ENCODE peak calls at places on chromosome 5, in nine cellular contexts. R is body of pancreas, V is adrenal gland, U is tibial nerve, G is spleen, I is K562, Q is breast epithelium, S is A549, J is IMR-90. K is an unnamed sample.
A peak's percentile ranks its signal among the peaks of the same experiment; 100 is the strongest.

GRCh38 chr5:135444360-135444759 is 2.8 kb downstream of the DCANP1 start:
- DNase-seq in Q (no peak), I (no peak), U (no peak), J (no peak), R (no peak), S (no peak), V (no peak), G (peak; percentile 66), K (no peak)

GRCh38 chr5:179432547-179432946 is 87.3 kb upstream of the ADAMTS2 start:
- DNase-seq in S (no peak), U (no peak), I (no peak), V (no peak), Q (no peak), G (no peak), J (no peak), R (no peak), K (no peak)

GRCh38 chr5:177077335-177077734 is 9.4 kb upstream of the FGFR4 start:
- DNase-seq in S (no peak), Q (no peak), U (no peak), J (no peak), R (no peak), V (no peak), G (no peak), I (no peak), K (no peak)

GRCh38 chr5:98933446-98934072 is 4.8 kb upstream of the CHD1 start:
- DNase-seq in I (no peak), S (no peak), G (no peak), J (no peak), U (no peak), Q (no peak), R (no peak), V (no peak), K (no peak)

GRCh38 chr5:16936150-16937022 is at the start of gene MYO10:
- DNase-seq in Q (peak; percentile 57), U (peak; percentile 70), R (peak; percentile 88), S (peak; percentile 83), I (peak; percentile 87), V (peak; percentile 73), G (peak; percentile 91), J (peak; percentile 80), K (peak; percentile 62)

GRCh38 chr5:77630246-77631165 is 8.0 kb downstream of the OTP start:
- DNase-seq in S (peak; percentile 83), R (peak; percentile 60), Q (no peak), V (peak; percentile 38), U (no peak), I (no peak), J (no peak), G (peak; percentile 87), K (no peak)

GRCh38 chr5:32193591-32193990 is 19.5 kb upstream of the GOLPH3 start:
- DNase-seq in R (peak; percentile 93), G (peak; percentile 66), V (peak; percentile 88), S (peak; percentile 83), Q (peak; percentile 87), I (no peak), U (peak; percentile 83), J (peak; percentile 77), K (peak; percentile 35)

GRCh38 chr5:90480699-90481098 is 6.0 kb downstream of the POLR3G start:
- DNase-seq in G (no peak), U (no peak), R (no peak), V (no peak), J (peak; percentile 47), S (no peak), I (no peak), Q (no peak), K (no peak)

GRCh38 chr5:36208786-36209185 is 32.9 kb downstream of the NADK2 start:
- DNase-seq in R (no peak), Q (no peak), J (no peak), V (no peak), U (no peak), S (no peak), G (no peak), I (no peak), K (no peak)

GRCh38 chr5:88203977-88204735 is 64.5 kb downstream of the TMEM161B start:
- DNase-seq in S (no peak), U (no peak), Q (no peak), R (no peak), I (no peak), J (peak; percentile 6), G (no peak), V (no peak), K (no peak)

GRCh38 chr5:169430676-169431075 is 129.7 kb upstream of the SLIT3 start:
- DNase-seq in S (no peak), I (no peak), Q (no peak), J (no peak), R (no peak), U (no peak), G (no peak), V (no peak), K (no peak)

GRCh38 chr5:179886190-179886589 is 21.5 kb downstream of the TBC1D9B start:
- DNase-seq in S (no peak), J (no peak), U (no peak), Q (no peak), V (no peak), I (no peak), R (no peak), G (no peak), K (no peak)

GRCh38 chr5:112355058-112355685 is 63.9 kb downstream of the EPB41L4A start:
- DNase-seq in I (no peak), V (no peak), S (no peak), J (no peak), Q (no peak), R (no peak), G (no peak), U (no peak), K (no peak)

GRCh38 chr5:147578228-147579024 is 68.6 kb upstream of the DPYSL3 start:
- DNase-seq in Q (no peak), U (no peak), R (no peak), I (no peak), S (peak; percentile 58), V (no peak), G (no peak), J (peak; percentile 72), K (no peak)

GRCh38 chr5:96196890-96197289 is 235.2 kb upstream of the ELL2 start:
- DNase-seq in Q (no peak), S (no peak), U (no peak), I (no peak), J (no peak), G (no peak), R (no peak), V (no peak), K (no peak)

GRCh38 chr5:14218897-14219573 is 75.9 kb downstream of the TRIO start:
- DNase-seq in J (peak; percentile 26), U (no peak), R (no peak), Q (no peak), V (no peak), G (no peak), S (no peak), I (no peak), K (no peak)

GRCh38 chr5:176994460-176995121 is 12.0 kb downstream of the UIMC1 start:
- DNase-seq in V (peak; percentile 90), R (peak; percentile 62), J (peak; percentile 60), U (no peak), G (peak; percentile 83), S (peak; percentile 41), Q (no peak), I (peak; percentile 83), K (no peak)

GRCh38 chr5:32710859-32711692 is at the start of gene NPR3:
- DNase-seq in S (peak; percentile 68), J (peak; percentile 66), G (no peak), U (no peak), R (no peak), Q (no peak), I (no peak), V (no peak), K (no peak)

GRCh38 chr5:151553130-151553670 is 37.9 kb downstream of the FAT2 start:
- DNase-seq in R (no peak), V (no peak), U (no peak), I (no peak), Q (no peak), J (no peak), S (no peak), G (no peak), K (no peak)
- H3K27ac ChIP-seq in R (no peak overlapping the region), V (no peak overlapping the region), U (no peak overlapping the region), I (no peak overlapping the region), Q (no peak overlapping the region), J (no peak overlapping the region), S (no peak overlapping the region), G (no peak overlapping the region), K (no peak overlapping the region)

GRCh38 chr5:134148316-134148715 is 28.4 kb downstream of the SKP1 start:
- DNase-seq in I (no peak), Q (peak; percentile 14), U (no peak), G (no peak), V (no peak), J (no peak), S (no peak), R (no peak), K (no peak)
- H3K4me1 ChIP-seq in I (peaks cover 9% of the 10 kb centered on the region), Q (peaks cover 4% of the 10 kb centered on the region), U (no peaks in the 10 kb centered on the region), G (peaks cover 39% of the 10 kb centered on the region), V (peaks cover 32% of the 10 kb centered on the region), J (peaks cover 19% of the 10 kb centered on the region), S (peaks cover 6% of the 10 kb centered on the region), R (peaks cover 33% of the 10 kb centered on the region), K (peaks cover 29% of the 10 kb centered on the region)

GRCh38 chr5:29794146-29794787 is 1399.2 kb upstream of the CDH6 start:
- DNase-seq in Q (no peak), J (no peak), G (no peak), U (no peak), V (no peak), R (no peak), S (no peak), I (no peak), K (no peak)

GRCh38 chr5:29800752-29801151 is 1392.7 kb upstream of the CDH6 start:
- DNase-seq in S (no peak), G (no peak), V (no peak), Q (no peak), I (no peak), J (no peak), U (no peak), R (no peak), K (no peak)

GRCh38 chr5:29795253-29795652 is 1398.2 kb upstream of the CDH6 start:
- DNase-seq in R (no peak), U (no peak), J (no peak), S (peak; percentile 56), G (no peak), Q (no peak), I (peak; percentile 6), V (no peak), K (no peak)

GRCh38 chr5:29790281-29790680 is 1403.2 kb upstream of the CDH6 start:
- DNase-seq in J (no peak), S (no peak), R (no peak), G (no peak), V (no peak), U (no peak), I (no peak), Q (no peak), K (no peak)

DNA sequence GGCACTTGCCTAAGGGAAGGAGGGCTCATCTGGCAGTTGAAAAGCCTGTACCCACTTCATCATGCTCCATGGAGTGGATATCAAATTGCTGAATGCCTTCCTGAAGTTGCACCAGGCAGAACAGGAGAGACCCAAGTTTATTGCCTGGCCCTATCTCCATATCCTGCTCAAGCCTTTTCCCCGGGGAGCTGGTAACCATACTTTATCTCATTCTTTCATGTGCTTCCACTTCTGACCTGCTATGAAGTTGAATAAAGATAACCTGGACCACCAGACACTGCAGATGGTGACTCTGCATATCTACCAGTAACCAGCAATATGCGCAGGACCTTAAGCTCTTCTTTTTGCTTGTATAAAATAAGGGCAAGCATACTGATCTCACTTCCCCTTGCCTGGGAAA is 1397.5 kb upstream of the CDH6 start:
- DNase-seq in U (no peak), R (no peak), V (no peak), S (no peak), I (peak; percentile 76), J (no peak), G (no peak), Q (no peak), K (no peak)
- TF ChIP-seq POLR2A in U (no peak), R (no peak), V (no peak), S (no peak), I (no peak), J (no peak), G (no peak), Q (no peak), K (no peak)

GRCh38 chr5:143086851-143087637 is 316.4 kb downstream of the NR3C1 start:
- DNase-seq in V (peak; percentile 43), J (peak; percentile 44), S (peak; percentile 70), G (no peak), U (no peak), R (no peak), Q (peak; percentile 30), I (no peak), K (no peak)
- H3K27ac ChIP-seq in V (no peak overlapping the region), J (no peak overlapping the region), S (peak overlapping the region; percentile 52), G (no peak overlapping the region), U (no peak overlapping the region), R (no peak overlapping the region), Q (no peak overlapping the region), I (no peak overlapping the region), K (no peak overlapping the region)

K was measured in gastrocnemius medialis.